ENCODE peak calls at places on chromosomes 7 and 10, in six cellular contexts. Y is body of pancreas; Q is fibroblast of lung; S is prostate gland; C is mammary epithelial cell; G is CD8-positive, alpha-beta T cell. X is an unnamed sample.

GRCh38 chr10:13717936-13718772 is 131.4 kb downstream of the PRPF18 start:
- DNase-seq in Y (peak), Q (peak), S (peak), C (peak), G (peak), X (peak)

GRCh38 chr10:728603-729002 is 39.1 kb upstream of the DIP2C start:
- DNase-seq in Y (no peak), Q (no peak), S (no peak), C (no peak), G (no peak), X (no peak)

GRCh38 chr7:149126662-149127321 is 668 bp upstream of the ZNF425 start:
- DNase-seq in Y (peak), Q (no peak), S (peak), C (peak), G (peak), X (peak)

GRCh38 chr10:100341953-100342626 is 4.9 kb upstream of the SCD start:
- DNase-seq in Y (peak), Q (peak), S (peak), C (peak), G (no peak), X (peak)

GRCh38 chr7:16644987-16645592 is 464 bp downstream of the ANKMY2 start:
- DNase-seq in Y (peak), Q (peak), S (peak), C (no peak), G (no peak), X (no peak)

GRCh38 chr10:6053303-6053702 is 8.9 kb downstream of the IL2RA start:
- DNase-seq in Y (no peak), Q (no peak), S (no peak), C (no peak), G (no peak), X (no peak)

GRCh38 chr7:148835854-148836253 is 48.2 kb downstream of the EZH2 start:
- DNase-seq in Y (no peak), Q (no peak), S (no peak), C (no peak), G (no peak), X (no peak)

GRCh38 chr7:44385384-44386138 is 60.2 kb upstream of the CAMK2B start:
- DNase-seq in Y (no peak), Q (no peak), S (no peak), C (no peak), G (no peak), X (no peak)

GRCh38 chr7:21542891-21543527 is at the start of gene DNAH11:
- DNase-seq in Y (peak), Q (peak), S (peak), C (peak), G (no peak), X (peak)

GRCh38 chr7:29189743-29190201 is 4.8 kb upstream of the CHN2 start:
- DNase-seq in Y (peak), Q (peak), S (peak), C (peak), G (peak), X (peak)

GRCh38 chr7:81293806-81294205 is 375.0 kb upstream of the SEMA3C start:
- DNase-seq in Y (no peak), Q (no peak), S (no peak), C (no peak), G (no peak), X (no peak)

GRCh38 chr10:104548090-104548489 is 93.0 kb upstream of the SORCS3 start:
- DNase-seq in Y (no peak), Q (peak), S (no peak), C (peak), G (no peak), X (no peak)

GRCh38 chr7:47992446-47992845 is 13.0 kb upstream of the HUS1 start:
- DNase-seq in Y (no peak), Q (no peak), S (no peak), C (no peak), G (no peak), X (no peak)

GRCh38 chr10:98262571-98262970 is 5.4 kb downstream of the LOXL4 start:
- DNase-seq in Y (peak), Q (peak), S (no peak), C (peak), G (no peak), X (peak)

GRCh38 chr7:2629740-2630681 is 1.8 kb upstream of the TTYH3 start:
- DNase-seq in Y (no peak), Q (no peak), S (peak), C (peak), G (no peak), X (no peak)

GRCh38 chr10:86400705-86401587 is 34.4 kb upstream of the GRID1 start:
- DNase-seq in Y (peak), Q (no peak), S (peak), C (peak), G (peak), X (no peak)

GRCh38 chr10:84065764-84066163 is 73.5 kb upstream of the GHITM start:
- DNase-seq in Y (no peak), Q (no peak), S (no peak), C (peak), G (no peak), X (no peak)

GRCh38 chr10:61899663-61899996 is 1.9 kb upstream of the ARID5B start:
- DNase-seq in Y (no peak), Q (no peak), S (no peak), C (no peak), G (no peak), X (no peak)

GRCh38 chr7:157513162-157513621 is 176.4 kb downstream of the DNAJB6 start:
- DNase-seq in Y (no peak), Q (no peak), S (no peak), C (no peak), G (no peak), X (no peak)

GRCh38 chr10:31262672-31263071 is 56.3 kb upstream of the ZEB1 start:
- DNase-seq in Y (peak), Q (peak), S (no peak), C (no peak), G (no peak), X (no peak)

GRCh38 chr10:31263903-31264302 is 55.1 kb upstream of the ZEB1 start:
- DNase-seq in Y (no peak), Q (no peak), S (no peak), C (peak), G (no peak), X (peak)

GRCh38 chr10:31261502-31262311 is 57.3 kb upstream of the ZEB1 start:
- DNase-seq in Y (no peak), Q (peak), S (no peak), C (peak), G (no peak), X (no peak)
- TF ChIP-seq CTCF in Y (no peak), Q (no peak), S (no peak), C (no peak), G (no peak), X (no peak)

GRCh38 chr10:15200626-15201025 is 32.1 kb upstream of the NMT2 start:
- DNase-seq in Y (no peak), Q (peak), S (no peak), C (peak), G (no peak), X (peak)

GRCh38 chr10:15197276-15197675 is 28.8 kb upstream of the NMT2 start:
- DNase-seq in Y (no peak), Q (peak), S (no peak), C (no peak), G (no peak), X (no peak)

GRCh38 chr10:15202639-15203038 is 34.1 kb upstream of the NMT2 start:
- DNase-seq in Y (no peak), Q (no peak), S (no peak), C (no peak), G (no peak), X (no peak)

GRCh38 chr10:15197911-15198310 is 29.4 kb upstream of the NMT2 start:
- DNase-seq in Y (no peak), Q (no peak), S (no peak), C (no peak), G (no peak), X (no peak)

DNA sequence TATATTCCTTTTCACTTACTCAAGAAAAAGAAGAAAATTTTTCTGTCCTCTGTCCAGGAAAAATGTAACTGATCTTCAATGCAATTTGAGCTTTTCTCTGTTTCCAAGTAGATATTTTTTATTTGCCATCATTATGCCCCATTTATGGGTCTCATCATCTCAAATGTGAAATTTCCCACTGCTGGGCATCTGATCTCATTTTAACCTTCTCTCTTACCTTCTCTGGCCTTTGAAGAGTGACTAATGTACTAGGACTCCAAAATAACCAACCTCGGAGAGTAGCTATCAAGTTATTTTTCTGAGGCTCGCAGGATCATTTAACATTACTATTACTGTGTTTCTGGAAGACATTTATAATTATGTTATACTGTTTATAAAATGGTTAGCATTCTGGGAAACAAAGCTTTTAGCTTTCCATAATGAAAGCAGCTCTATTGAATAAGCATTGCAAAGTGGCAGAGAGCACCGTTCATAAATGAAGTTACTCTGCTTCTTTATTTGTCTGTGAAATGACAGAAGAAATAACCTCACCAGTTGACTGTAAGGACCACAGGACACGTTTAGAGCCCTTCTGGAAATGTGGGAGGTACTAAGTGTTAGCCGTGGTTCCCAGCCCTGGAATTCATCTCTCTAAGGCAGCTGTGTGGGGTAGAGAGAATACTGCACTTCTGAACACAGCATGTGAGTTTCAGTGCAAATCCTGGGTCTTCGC is 33.3 kb upstream of the NMT2 start:
- DNase-seq in Y (no peak), Q (peak), S (no peak), C (peak), G (no peak), X (peak)
- H3K27ac ChIP-seq in Y (no peak), Q (peak), S (no peak), C (peak), G (no peak), X (no peak)

GRCh38 chr10:23693398-23693797 is 254.5 kb downstream of the OTUD1 start:
- DNase-seq in Y (no peak), Q (no peak), S (peak), C (peak), G (no peak), X (no peak)
- TF ChIP-seq CTCF in Y (no peak), Q (no peak), S (no peak), C (no peak), G (no peak), X (no peak)

DNA sequence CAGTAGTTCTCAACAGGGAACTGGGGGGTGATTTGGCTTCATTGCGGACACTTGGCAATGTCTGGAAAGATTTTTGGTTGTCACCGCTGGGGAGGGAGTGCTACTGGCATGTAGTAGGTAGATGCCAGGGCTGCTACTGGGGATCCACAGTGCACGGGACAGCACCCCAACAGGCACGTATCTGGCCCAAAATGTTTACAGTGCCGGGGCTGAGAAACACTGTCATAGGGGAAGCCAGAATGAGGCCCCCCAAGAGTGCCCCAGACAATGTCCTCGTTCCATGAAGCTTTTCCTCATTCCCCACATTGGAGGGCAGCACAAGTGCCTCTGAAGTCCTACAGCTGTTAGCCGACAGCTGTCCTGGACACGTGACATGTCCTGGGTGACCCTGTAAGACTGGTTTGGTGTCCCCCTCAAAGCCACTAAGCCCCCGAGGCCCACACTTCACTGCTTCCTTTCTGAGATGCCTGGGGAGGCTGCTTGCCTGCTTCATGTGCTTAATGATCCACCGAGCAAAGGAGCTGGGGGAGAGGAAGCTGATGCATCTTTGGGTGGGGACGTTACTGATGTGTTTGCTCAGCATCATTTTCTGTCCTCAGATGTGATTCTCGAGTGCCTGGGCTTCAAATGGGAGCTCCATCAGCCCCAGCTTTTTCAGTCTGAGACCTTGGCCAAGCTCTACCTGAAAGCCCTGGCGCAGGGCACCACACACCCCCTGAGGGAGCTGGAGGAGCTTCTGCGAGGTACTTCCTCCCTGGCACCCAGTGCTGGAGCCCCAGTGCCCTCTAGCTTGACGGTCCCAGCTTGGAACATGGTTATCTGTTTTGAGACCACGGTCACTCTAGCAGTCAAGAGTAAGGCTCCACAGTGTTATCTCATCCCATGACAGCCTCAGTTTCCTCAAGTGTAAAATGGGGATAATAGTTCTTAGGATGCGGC is 14.7 kb downstream of the BTBD16 start:
- DNase-seq in Y (no peak), Q (no peak), S (no peak), C (no peak), G (no peak), X (no peak)
- H3K27ac ChIP-seq in Y (no peak), Q (no peak), S (no peak), C (no peak), G (no peak), X (no peak)

DNA sequence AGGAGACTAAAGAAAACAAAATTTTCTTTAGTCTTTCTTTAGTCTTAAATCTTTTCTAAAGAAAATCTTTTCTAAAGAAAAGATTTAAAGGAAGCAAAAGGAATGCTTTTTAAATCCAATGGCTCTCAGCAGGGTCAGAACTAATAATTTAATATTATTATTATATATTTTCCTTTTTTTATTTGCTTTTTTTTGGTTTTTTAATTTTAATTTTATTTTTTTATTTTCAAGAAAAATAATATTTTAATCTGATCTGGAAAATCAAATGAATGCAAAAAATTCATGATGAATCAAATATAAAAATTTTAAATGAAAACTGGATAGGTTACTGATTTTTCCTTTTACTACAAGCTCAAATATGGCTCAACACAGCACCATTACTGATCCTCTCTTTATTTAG is 70.7 kb upstream of the HECW1 start:
- DNase-seq in Y (no peak), Q (no peak), S (no peak), C (no peak), G (no peak), X (no peak)
- TF ChIP-seq CTCF in Y (no peak), Q (no peak), S (no peak), C (no peak), G (no peak), X (no peak)

GRCh38 chr7:522071-522937 is 2.7 kb upstream of the PDGFA start:
- DNase-seq in Y (peak), Q (peak), S (peak), C (peak), G (peak), X (peak)

GRCh38 chr7:525740-526139 is 6.1 kb upstream of the PDGFA start:
- DNase-seq in Y (no peak), Q (no peak), S (no peak), C (no peak), G (no peak), X (peak)

GRCh38 chr7:524800-525199 is 5.2 kb upstream of the PDGFA start:
- DNase-seq in Y (no peak), Q (no peak), S (no peak), C (no peak), G (no peak), X (no peak)

GRCh38 chr7:522938-523289 is 3.3 kb upstream of the PDGFA start:
- DNase-seq in Y (no peak), Q (no peak), S (no peak), C (no peak), G (no peak), X (no peak)

DNA sequence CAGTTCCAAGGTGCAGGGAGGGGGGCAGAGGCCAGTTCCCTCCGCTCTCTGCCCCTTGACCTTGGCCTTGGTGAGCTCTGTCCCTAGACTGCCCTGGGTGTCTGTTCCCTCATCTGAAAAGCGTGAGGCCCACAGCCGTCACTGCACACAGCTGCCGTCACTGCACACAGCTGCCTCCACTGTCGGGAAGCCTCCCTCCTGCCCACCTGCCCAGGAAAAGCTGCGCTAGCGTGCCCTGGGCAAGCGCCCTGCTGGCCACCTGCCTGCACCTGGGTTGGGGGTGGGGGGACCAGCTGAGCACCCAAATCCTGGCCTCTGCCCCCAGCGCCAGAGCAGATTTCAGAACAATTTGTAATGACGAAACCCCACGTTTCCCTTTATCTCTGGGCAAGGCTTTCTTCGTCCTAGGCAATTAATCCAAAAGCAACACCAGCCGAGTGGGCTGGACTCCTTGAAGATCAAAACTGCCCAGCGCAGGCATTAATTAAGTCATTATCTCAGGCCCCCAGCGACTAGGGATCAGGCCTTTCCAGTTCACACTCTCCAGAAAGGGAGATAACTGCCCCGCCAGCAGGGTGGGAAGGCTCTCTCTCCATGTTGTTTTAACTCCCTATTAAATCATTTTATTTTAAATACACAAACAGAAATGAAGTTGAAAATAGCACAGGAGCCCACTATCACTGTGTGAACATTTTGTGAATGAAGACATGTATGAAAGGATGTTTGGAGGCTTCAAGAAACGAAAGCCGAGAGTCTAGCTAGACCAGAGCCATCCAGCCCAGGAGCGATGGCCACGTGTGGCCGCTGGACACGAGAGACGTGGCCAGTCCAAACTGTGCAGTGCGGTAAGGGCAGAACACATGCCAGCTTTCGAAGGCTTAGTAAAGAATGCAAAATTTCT is 4.0 kb upstream of the PDGFA start:
- DNase-seq in Y (no peak), Q (no peak), S (no peak), C (no peak), G (no peak), X (no peak)
- H3K27ac ChIP-seq in Y (peak), Q (no peak), S (no peak), C (no peak), G (no peak), X (peak)

DNA sequence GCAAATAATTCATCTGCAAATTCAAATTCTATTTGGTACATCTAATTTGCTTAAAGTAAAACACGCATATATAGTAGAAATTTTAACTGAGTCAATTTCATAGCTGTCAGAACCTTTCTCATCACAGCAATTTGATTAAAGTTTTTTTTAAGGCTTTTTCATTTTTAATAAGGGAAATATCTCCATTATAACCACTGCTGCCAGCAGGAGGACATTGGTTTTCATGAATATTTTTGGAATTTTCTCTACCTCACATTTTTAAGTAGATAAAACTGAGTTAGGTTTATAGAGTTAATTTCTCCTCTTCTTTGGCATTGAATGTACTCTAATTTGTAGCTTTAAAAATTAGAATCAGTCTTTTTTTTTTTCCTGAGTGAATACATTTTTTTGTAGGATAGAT is 82.2 kb downstream of the ST7 start:
- DNase-seq in Y (no peak), Q (no peak), S (no peak), C (no peak), G (no peak), X (no peak)
- TF ChIP-seq CTCF in Y (no peak), Q (no peak), S (no peak), C (no peak), G (no peak), X (no peak)

X was measured in RWPE1.